ENCODE peak calls at places on chromosomes 16 and 17, in four cellular contexts. I is naive thymus-derived CD4-positive, alpha-beta T cell; T is Peyer's patch; Q is IMR-90. R is an unnamed sample. For H3K4me1 and H3K27me3, the result is how much of the 10 kb centered on the place peaks cover.

GRCh38 chr17:47982645-47983440 is 11.9 kb downstream of the CDK5RAP3 start:
- DNase-seq in I (no peak), T (no peak), Q (no peak), R (no peak)

GRCh38 chr17:4304417-4305027 is 40.7 kb upstream of the ANKFY1 start:
- DNase-seq in I (peak), T (peak), Q (peak), R (peak)

GRCh38 chr17:6456914-6457687 is 12.8 kb downstream of the PIMREG start:
- DNase-seq in I (no peak), T (no peak), Q (peak), R (no peak)

GRCh38 chr17:16381496-16381820 is 567 bp downstream of the UBB start:
- DNase-seq in I (no peak), T (no peak), Q (peak), R (no peak)

GRCh38 chr17:39626671-39627169 is at the start of gene PPP1R1B:
- DNase-seq in I (no peak), T (no peak), Q (no peak), R (no peak)

GRCh38 chr16:86517652-86518258 is 7.4 kb downstream of the FOXF1 start:
- DNase-seq in I (no peak), T (peak), Q (peak), R (no peak)

GRCh38 chr17:42784361-42784760 is 4.0 kb downstream of the WNK4 start:
- DNase-seq in I (no peak), T (no peak), Q (no peak), R (no peak)

GRCh38 chr17:19709841-19710240 is 6.5 kb downstream of the SLC47A2 start:
- DNase-seq in I (no peak), T (no peak), Q (no peak), R (no peak)

GRCh38 chr16:53053967-53054669 is 673 bp upstream of the CHD9 start:
- DNase-seq in I (no peak), T (no peak), Q (no peak), R (peak)

GRCh38 chr17:40551091-40551873 is 14.0 kb downstream of the CCR7 start:
- DNase-seq in I (no peak), T (peak), Q (peak), R (no peak)

GRCh38 chr17:21313320-21313719 is 28.8 kb downstream of the MAP2K3 start:
- DNase-seq in I (no peak), T (no peak), Q (no peak), R (no peak)

GRCh38 chr16:1494711-1495110 is 1.6 kb downstream of the TELO2 start:
- DNase-seq in I (no peak), T (no peak), Q (peak), R (no peak)

GRCh38 chr17:44587339-44587738 is 30.1 kb downstream of the FZD2 start:
- DNase-seq in I (no peak), T (no peak), Q (peak), R (no peak)

GRCh38 chr17:57739402-57740224 is 5.5 kb downstream of the CCDC182 start:
- DNase-seq in I (peak), T (no peak), Q (no peak), R (no peak)

GRCh38 chr17:63405741-63406261 is 40.3 kb downstream of the CYB561 start:
- DNase-seq in I (peak), T (no peak), Q (peak), R (peak)

GRCh38 chr17:17398188-17398927 is 78.4 kb upstream of the MED9 start:
- DNase-seq in I (no peak), T (no peak), Q (peak), R (no peak)

GRCh38 chr16:23836078-23836403 is 258 bp downstream of the PRKCB start:
- DNase-seq in I (no peak), T (no peak), Q (no peak), R (no peak)

GRCh38 chr17:75124041-75124818 is 7.3 kb downstream of the NT5C start:
- DNase-seq in I (no peak), T (no peak), Q (peak), R (no peak)

GRCh38 chr17:61647044-61647443 is 56.0 kb upstream of the NACA2 start:
- DNase-seq in I (no peak), T (no peak), Q (peak), R (no peak)

GRCh38 chr16:81292936-81293335 is 21.8 kb upstream of the GAN start:
- DNase-seq in I (no peak), T (no peak), Q (no peak), R (no peak)

GRCh38 chr16:51399908-51400670 is 249.0 kb upstream of the SALL1 start:
- DNase-seq in I (no peak), T (no peak), Q (no peak), R (no peak)

GRCh38 chr16:88381820-88382451 is 823 bp upstream of the ZNF469 start:
- DNase-seq in I (no peak), T (no peak), Q (no peak), R (no peak)

GRCh38 chr16:77043076-77043475 is 147.9 kb upstream of the MON1B start:
- DNase-seq in I (no peak), T (no peak), Q (no peak), R (no peak)

GRCh38 chr17:79658811-79659207 is 48.0 kb upstream of the RBFOX3 start:
- DNase-seq in I (no peak), T (no peak), Q (peak), R (no peak)

GRCh38 chr16:81713796-81714195 is 65.3 kb upstream of the PLCG2 start:
- DNase-seq in I (no peak), T (no peak), Q (no peak), R (no peak)

GRCh38 chr17:28402224-28402630 is 3.8 kb downstream of the SLC46A1 start:
- DNase-seq in I (no peak), T (no peak), Q (no peak), R (no peak)

GRCh38 chr17:21242026-21242700 is 11.0 kb downstream of the NATD1 start:
- DNase-seq in I (no peak), T (no peak), Q (no peak), R (no peak)

DNA sequence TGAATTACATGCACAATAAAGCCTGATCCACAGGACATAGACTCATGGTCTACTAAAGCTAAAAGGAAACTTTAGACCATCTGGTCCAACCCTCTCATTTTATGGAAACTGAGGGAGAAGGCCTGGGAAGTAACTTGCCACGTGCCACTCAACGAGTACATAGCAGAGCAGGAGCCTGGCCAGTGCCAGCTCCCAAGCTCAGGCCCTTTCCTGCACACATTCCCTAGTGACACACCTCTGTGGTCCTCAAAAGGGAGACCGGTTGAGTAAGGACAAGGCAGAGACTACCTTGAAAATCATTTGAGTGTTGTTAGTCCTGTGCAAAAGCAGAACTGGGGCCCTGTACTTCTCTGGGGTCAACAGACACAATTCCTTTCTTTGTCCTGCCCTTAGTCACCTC is 2.8 kb downstream of the CCL4L2 start:
- DNase-seq in I (no peak), T (no peak), Q (no peak), R (no peak)
- H3K4me1 ChIP-seq in I (under half), T (under half), Q (under half), R (under half)

GRCh38 chr16:427295-427694 is 1.8 kb downstream of the RAB11FIP3 start:
- DNase-seq in I (no peak), T (no peak), Q (no peak), R (no peak)
- H3K4me3 ChIP-seq in I (peak), T (no peak), Q (peak), R (peak)

GRCh38 chr17:64632606-64633005 is 29.5 kb downstream of the SMURF2 start:
- DNase-seq in I (no peak), T (no peak), Q (peak), R (no peak)

GRCh38 chr17:64628641-64629040 is 33.5 kb downstream of the SMURF2 start:
- DNase-seq in I (no peak), T (no peak), Q (no peak), R (no peak)

GRCh38 chr17:64627797-64628196 is 34.3 kb downstream of the SMURF2 start:
- DNase-seq in I (no peak), T (no peak), Q (no peak), R (no peak)

GRCh38 chr17:64632193-64632592 is 29.9 kb downstream of the SMURF2 start:
- DNase-seq in I (no peak), T (no peak), Q (no peak), R (no peak)

DNA sequence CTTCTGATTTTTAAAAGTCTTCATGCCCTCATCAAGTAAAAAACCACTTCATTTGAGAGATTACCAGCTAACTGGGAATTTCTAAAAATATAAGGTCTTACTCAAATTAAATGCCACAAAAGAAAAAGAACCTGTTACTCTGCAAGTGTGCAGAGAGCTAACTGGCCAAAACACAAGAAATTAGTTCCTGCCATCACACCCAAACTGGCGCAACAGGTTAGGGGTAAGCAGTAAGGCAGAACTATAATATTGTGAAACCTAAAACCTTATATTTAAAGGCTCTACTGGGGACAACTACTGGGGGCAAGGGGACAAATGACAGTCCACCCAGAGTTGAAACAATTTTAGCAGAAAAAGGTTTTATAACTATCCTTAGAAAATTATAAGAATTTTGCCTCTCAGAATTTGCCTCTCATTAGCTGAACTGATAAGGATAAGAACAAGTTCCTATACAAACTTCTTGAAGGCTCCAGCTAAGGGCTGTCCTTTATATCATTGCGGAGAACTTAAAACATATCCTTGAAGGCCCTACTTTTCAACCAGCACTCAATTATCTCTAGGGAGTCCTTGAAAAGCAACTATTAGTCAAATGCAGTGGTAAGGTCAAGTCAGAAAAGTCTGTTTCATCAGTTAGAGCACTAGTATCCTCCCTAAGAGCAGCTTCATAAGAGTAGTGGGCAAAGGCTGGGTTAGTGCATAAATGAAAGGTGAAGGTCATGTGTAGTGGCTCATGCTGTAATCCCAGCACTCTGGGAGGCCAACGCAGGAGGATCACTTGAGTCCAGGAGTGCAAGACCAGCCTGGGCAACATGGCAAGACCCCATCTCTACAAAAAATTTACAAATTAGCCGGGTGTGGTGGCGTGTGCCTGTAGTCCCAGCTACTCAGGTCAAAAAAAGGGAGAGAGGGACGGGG is 31.5 kb downstream of the SMURF2 start:
- DNase-seq in I (no peak), T (no peak), Q (no peak), R (no peak)
- H3K27me3 ChIP-seq in I (under half), T (under half), Q (under half), R (under half)

GRCh38 chr17:2241823-2242222 is 61.8 kb downstream of the SMG6 start:
- DNase-seq in I (no peak), T (no peak), Q (peak), R (no peak)
- H3K4me1 ChIP-seq in I (under half), T (under half), Q (under half), R (under half)

GRCh38 chr16:66361604-66362135 is 4.8 kb upstream of the CDH5 start:
- DNase-seq in I (no peak), T (no peak), Q (no peak), R (no peak)
- H3K4me3 ChIP-seq in I (no peak), T (no peak), Q (no peak), R (no peak)